ENCODE peak calls at places on chromosomes 13 and 19, in ten cellular contexts. W is NCI-H2081; D is GM04503; A is HFF-Myc; J is AG08396; X is stimulated activated CD4-positive, alpha-beta T cell treated with anti-CD3 and anti-CD28 coated beads, Interleukin-4, amount 100 ng/mL, for 48 hours; H is EH; O is ELR; U is aorta; S is substantia nigra. L is an unnamed sample.

GRCh38 chr19:38596057-38596981 is 21.4 kb downstream of the MAP4K1 start:
- DNase-seq in W (peak; percentile 37), D (no peak), A (peak; percentile 9), J (peak; percentile 50), X (peak; percentile 43), H (peak; percentile 11), O (peak; percentile 22), U (no peak), S (no peak), L (no peak)

GRCh38 chr19:22526661-22527272 is 104.6 kb upstream of the ZNF98 start:
- DNase-seq in W (no peak), D (no peak), A (no peak), J (no peak), X (no peak), H (no peak), O (no peak), U (no peak), S (no peak), L (no peak)

GRCh38 chr19:35696835-35697234 is 7.5 kb upstream of the ZBTB32 start:
- DNase-seq in W (no peak), D (no peak), A (no peak), J (no peak), X (no peak), H (no peak), O (no peak), U (no peak), S (no peak), L (no peak)

GRCh38 chr19:2016041-2016807 is 710 bp upstream of the BTBD2 start:
- DNase-seq in W (peak; percentile 70), D (peak; percentile 30), A (no peak), J (peak; percentile 89), X (no peak), H (peak; percentile 91), O (peak; percentile 82), U (peak; percentile 88), S (peak; percentile 65), L (peak; percentile 26)

GRCh38 chr13:23652909-23653726 is 82.9 kb downstream of the TNFRSF19 start:
- DNase-seq in W (no peak), D (no peak), A (no peak), J (no peak), X (no peak), H (no peak), O (no peak), U (no peak), S (no peak), L (no peak)

GRCh38 chr19:54426291-54426918 is 11.1 kb downstream of the TTYH1 start:
- DNase-seq in W (no peak), D (no peak), A (no peak), J (no peak), X (no peak), H (no peak), O (no peak), U (no peak), S (no peak), L (no peak)

GRCh38 chr13:102825921-102826706 is 19.7 kb upstream of the ERCC5 start:
- DNase-seq in W (no peak), D (peak; percentile 88), A (peak; percentile 62), J (peak; percentile 61), X (no peak), H (peak; percentile 92), O (peak; percentile 95), U (no peak), S (no peak), L (peak; percentile 85)

GRCh38 chr13:27131906-27132305 is 39.7 kb downstream of the USP12 start:
- DNase-seq in W (no peak), D (no peak), A (no peak), J (no peak), X (no peak), H (no peak), O (no peak), U (no peak), S (no peak), L (no peak)

GRCh38 chr19:10742494-10742893 is 24.6 kb downstream of the DNM2 start:
- DNase-seq in W (no peak), D (no peak), A (no peak), J (no peak), X (no peak), H (no peak), O (no peak), U (no peak), S (peak; percentile 56), L (no peak)

GRCh38 chr13:110546933-110547332 is 14.6 kb downstream of the RAB20 start:
- DNase-seq in W (no peak), D (peak; percentile 82), A (no peak), J (peak; percentile 45), X (no peak), H (peak; percentile 88), O (peak; percentile 95), U (peak; percentile 90), S (no peak), L (peak; percentile 73)

GRCh38 chr19:41871573-41872383 is 5.3 kb upstream of the CD79A start:
- DNase-seq in W (no peak), D (no peak), A (no peak), J (no peak), X (peak; percentile 55), H (no peak), O (peak; percentile 38), U (no peak), S (peak; percentile 17), L (no peak)

GRCh38 chr13:27125357-27126282 is 46.0 kb downstream of the USP12 start:
- DNase-seq in W (no peak), D (no peak), A (no peak), J (no peak), X (no peak), H (no peak), O (no peak), U (no peak), S (no peak), L (no peak)

GRCh38 chr19:36032251-36033104 is at the start of gene CLIP3:
- DNase-seq in W (peak; percentile 58), D (no peak), A (no peak), J (peak; percentile 99), X (peak; percentile 29), H (peak; percentile 83), O (peak; percentile 69), U (peak; percentile 83), S (peak; percentile 90), L (no peak)

GRCh38 chr13:109211616-109212015 is 574.8 kb downstream of the IRS2 start:
- DNase-seq in W (no peak), D (no peak), A (no peak), J (no peak), X (no peak), H (peak; percentile 78), O (peak; percentile 78), U (no peak), S (peak; percentile 1), L (no peak)

GRCh38 chr19:14198384-14199376 is 7.3 kb downstream of the ADGRL1 start:
- DNase-seq in W (no peak), D (no peak), A (no peak), J (no peak), X (no peak), H (peak; percentile 20), O (peak; percentile 17), U (no peak), S (peak; percentile 19), L (no peak)

L was measured in AG04449.